ENCODE peak calls at places on chromosomes 13 and 19, in six cellular contexts. X is substantia nigra; G is endothelial cell; R is neural progenitor cell; C is stimulated activated CD4-positive, alpha-beta T cell treated with anti-CD3 and anti-CD28 coated beads, Interleukin-1b, Interleukin-23, amount 100 ng/mL, for 24 hours; D is T follicular helper cell. F is an unnamed sample.

GRCh38 chr19:35247526-35248309 is 1.1 kb upstream of the LSR start:
- DNase-seq in X (no peak), G (peak), R (peak), C (no peak), D (no peak), F (no peak)

GRCh38 chr13:110807546-110807945 is 94.0 kb downstream of the ING1 start:
- DNase-seq in X (no peak), G (no peak), R (no peak), C (no peak), D (no peak), F (no peak)

GRCh38 chr19:50817941-50818858 is 5.4 kb downstream of the KLK1 start:
- DNase-seq in X (no peak), G (peak), R (peak), C (peak), D (no peak), F (no peak)

GRCh38 chr13:41060723-41061074 is 610 bp upstream of the WBP4 start:
- DNase-seq in X (peak), G (peak), R (peak), C (peak), D (peak), F (peak)

GRCh38 chr13:24500977-24501376 is 11.6 kb downstream of the PARP4 start:
- DNase-seq in X (no peak), G (no peak), R (no peak), C (no peak), D (no peak), F (peak)

GRCh38 chr19:34975056-34975455 is 11.0 kb upstream of the ZNF792 start:
- DNase-seq in X (no peak), G (no peak), R (no peak), C (no peak), D (no peak), F (no peak)

GRCh38 chr19:6103217-6103644 is 7.1 kb downstream of the RFX2 start:
- DNase-seq in X (peak), G (no peak), R (no peak), C (no peak), D (no peak), F (peak)

GRCh38 chr13:60074397-60074796 is 89.3 kb downstream of the DIAPH3 start:
- DNase-seq in X (no peak), G (no peak), R (no peak), C (no peak), D (no peak), F (no peak)

GRCh38 chr13:100234006-100234405 is 145.1 kb downstream of the PCCA start:
- DNase-seq in X (no peak), G (no peak), R (peak), C (no peak), D (no peak), F (no peak)

GRCh38 chr13:111371720-111372119 is 51.3 kb downstream of the TEX29 start:
- DNase-seq in X (no peak), G (no peak), R (no peak), C (no peak), D (no peak), F (no peak)

GRCh38 chr13:39419866-39420265 is 183.1 kb downstream of the LHFPL6 start:
- DNase-seq in X (no peak), G (no peak), R (peak), C (no peak), D (no peak), F (no peak)

GRCh38 chr13:25046274-25046984 is 49.5 kb upstream of the PABPC3 start:
- DNase-seq in X (no peak), G (peak), R (peak), C (no peak), D (no peak), F (no peak)

GRCh38 chr13:87122551-87122950 is 548.6 kb upstream of the SLITRK5 start:
- DNase-seq in X (no peak), G (no peak), R (no peak), C (no peak), D (no peak), F (no peak)

GRCh38 chr19:38389101-38389925 is 816 bp downstream of the SPRED3 start:
- DNase-seq in X (no peak), G (peak), R (peak), C (no peak), D (no peak), F (peak)

GRCh38 chr13:95552539-95553270 is at the start of gene CLDN10:
- DNase-seq in X (peak), G (peak), R (peak), C (no peak), D (no peak), F (no peak)

GRCh38 chr13:26050568-26051230 is 1.1 kb downstream of the SHISA2 start:
- DNase-seq in X (peak), G (peak), R (peak), C (no peak), D (no peak), F (no peak)

GRCh38 chr13:46614582-46614981 is 61.6 kb downstream of the LRCH1 start:
- DNase-seq in X (no peak), G (no peak), R (no peak), C (no peak), D (no peak), F (no peak)

GRCh38 chr13:51033431-51034185 is 77.5 kb downstream of the C13orf42 start:
- DNase-seq in X (no peak), G (no peak), R (no peak), C (no peak), D (no peak), F (no peak)

GRCh38 chr19:30217461-30217860 is 154.7 kb upstream of the ZNF536 start:
- DNase-seq in X (no peak), G (no peak), R (no peak), C (no peak), D (no peak), F (no peak)

GRCh38 chr13:60121288-60121687 is 42.4 kb downstream of the DIAPH3 start:
- DNase-seq in X (no peak), G (no peak), R (no peak), C (no peak), D (no peak), F (no peak)

GRCh38 chr19:31882709-31883108 is 462.7 kb upstream of the ZNF507 start:
- DNase-seq in X (no peak), G (no peak), R (no peak), C (no peak), D (no peak), F (no peak)

GRCh38 chr19:3106509-3107141 is 12.5 kb downstream of the GNA11 start:
- DNase-seq in X (no peak), G (no peak), R (no peak), C (no peak), D (no peak), F (no peak)

GRCh38 chr13:109818891-109819290 is 32.5 kb upstream of the IRS2 start:
- DNase-seq in X (no peak), G (no peak), R (no peak), C (no peak), D (no peak), F (peak)

GRCh38 chr19:39514840-39515550 is at the start of gene SELENOV:
- DNase-seq in X (no peak), G (peak), R (peak), C (no peak), D (no peak), F (no peak)